ENCODE peak calls at places on chromosomes 6 and 20, in nine cellular contexts. O is IMR-90, Y is prostate gland, P is stomach, R is transverse colon, X is Peyer's patch, V is heart left ventricle, Z is body of pancreas, U is breast epithelium. M is an unnamed sample.

GRCh38 chr6:139164001-139164400 is 29.1 kb downstream of the HECA start:
- DNase-seq in R (no peak), V (no peak), U (no peak), X (no peak), P (no peak), Z (no peak), Y (no peak), O (no peak), M (no peak)

GRCh38 chr6:35016417-35017221 is 124.5 kb downstream of the TCP11 start:
- DNase-seq in X (no peak), R (no peak), P (peak; percentile 31), Y (no peak), U (no peak), V (peak; percentile 68), Z (peak; percentile 36), O (peak; percentile 88), M (peak; percentile 40)

GRCh38 chr6:170053966-170054661 is 236.8 kb downstream of the DLL1 start:
- DNase-seq in O (no peak), Z (no peak), P (no peak), Y (no peak), R (peak; percentile 4), V (peak; percentile 8), X (peak; percentile 25), U (no peak), M (no peak)

GRCh38 chr20:2150660-2151059 is 49.0 kb downstream of the STK35 start:
- DNase-seq in U (no peak), O (no peak), P (no peak), X (peak; percentile 22), Y (no peak), V (no peak), R (no peak), Z (no peak), M (no peak)

GRCh38 chr20:35619196-35620095 is 3.8 kb downstream of the SPAG4 start:
- DNase-seq in O (peak; percentile 78), P (peak; percentile 82), R (peak; percentile 86), X (peak; percentile 81), U (peak; percentile 64), Z (peak; percentile 86), V (peak; percentile 79), Y (peak; percentile 66), M (peak; percentile 82)

GRCh38 chr6:15313367-15313766 is 67.5 kb downstream of the JARID2 start:
- DNase-seq in U (no peak), P (no peak), Z (peak; percentile 55), V (peak; percentile 51), O (no peak), X (no peak), Y (peak; percentile 15), R (no peak), M (no peak)

GRCh38 chr6:41655706-41656668 is 17.7 kb downstream of the MDFI start:
- DNase-seq in Z (no peak), P (no peak), R (no peak), Y (no peak), O (peak; percentile 64), X (peak; percentile 32), V (no peak), U (no peak), M (no peak)

GRCh38 chr20:31665753-31666152 is 28.0 kb downstream of the COX4I2 start:
- DNase-seq in Y (no peak), R (no peak), Z (no peak), U (no peak), V (no peak), X (no peak), O (no peak), P (no peak), M (no peak)

GRCh38 chr6:167157867-167158266 is at the start of gene GPR31:
- DNase-seq in V (no peak), Y (no peak), P (no peak), R (no peak), X (no peak), O (no peak), Z (no peak), U (no peak), M (no peak)

GRCh38 chr6:167154291-167154690 is 3.5 kb downstream of the GPR31 start:
- DNase-seq in V (no peak), Z (no peak), P (no peak), U (no peak), O (no peak), R (no peak), Y (no peak), X (no peak), M (no peak)

GRCh38 chr6:167153523-167153959 is 4.2 kb downstream of the GPR31 start:
- DNase-seq in X (no peak), Z (peak; percentile 39), O (peak; percentile 5), U (no peak), Y (no peak), P (no peak), V (no peak), R (peak; percentile 27), M (no peak)

GRCh38 chr6:167154895-167155294 is 2.9 kb downstream of the GPR31 start:
- DNase-seq in V (no peak), O (no peak), R (no peak), U (no peak), Z (no peak), P (no peak), Y (no peak), X (no peak), M (no peak)

GRCh38 chr6:167157414-167157813 is 366 bp downstream of the GPR31 start:
- DNase-seq in O (no peak), V (no peak), X (no peak), R (no peak), U (no peak), Y (no peak), P (no peak), Z (no peak), M (no peak)
- H3K27ac ChIP-seq in O (no peak overlapping the region), V (no peak overlapping the region), X (no peak overlapping the region), R (no peak overlapping the region), U (no peak overlapping the region), Y (no peak overlapping the region), P (no peak overlapping the region), Z (no peak overlapping the region), M (no peak overlapping the region)

GRCh38 chr6:162074641-162075040 is 652.9 kb downstream of the PRKN start:
- DNase-seq in R (no peak), P (no peak), Y (no peak), Z (no peak), V (no peak), O (no peak), X (no peak), U (no peak), M (no peak)

GRCh38 chr6:162068340-162068739 is 659.2 kb downstream of the PRKN start:
- DNase-seq in U (no peak), P (no peak), Y (no peak), V (no peak), Z (no peak), O (no peak), R (no peak), X (no peak), M (no peak)

GRCh38 chr6:162069995-162070394 is 657.6 kb downstream of the PRKN start:
- DNase-seq in O (no peak), R (no peak), X (no peak), V (no peak), U (no peak), P (no peak), Y (no peak), Z (no peak), M (no peak)

GRCh38 chr6:162070639-162071038 is 656.9 kb downstream of the PRKN start:
- DNase-seq in Y (no peak), R (no peak), O (no peak), X (no peak), U (no peak), V (no peak), Z (no peak), P (no peak), M (no peak)
- TF ChIP-seq CTCF in Y (no peak), R (no peak), O (no peak), X (no peak), U (no peak), V (no peak), Z (no peak), P (no peak), M (no peak)

GRCh38 chr6:33078442-33078841 is 2.7 kb downstream of the HLA-DPB1 start:
- DNase-seq in X (no peak), R (no peak), V (no peak), Z (no peak), O (no peak), P (no peak), Y (no peak), U (no peak), M (no peak)

GRCh38 chr6:33081098-33081824 is 5.5 kb downstream of the HLA-DPB1 start:
- DNase-seq in U (no peak), O (no peak), X (no peak), P (no peak), Z (no peak), R (no peak), V (no peak), Y (no peak), M (no peak)

GRCh38 chr6:33079575-33079974 is 3.8 kb downstream of the HLA-DPB1 start:
- DNase-seq in Y (no peak), R (no peak), P (no peak), Z (no peak), O (no peak), U (no peak), V (no peak), X (no peak), M (no peak)

GRCh38 chr6:33078919-33079521 is 3.2 kb downstream of the HLA-DPB1 start:
- DNase-seq in U (no peak), R (no peak), P (no peak), O (no peak), V (no peak), Y (no peak), Z (no peak), X (no peak), M (no peak)

DNA sequence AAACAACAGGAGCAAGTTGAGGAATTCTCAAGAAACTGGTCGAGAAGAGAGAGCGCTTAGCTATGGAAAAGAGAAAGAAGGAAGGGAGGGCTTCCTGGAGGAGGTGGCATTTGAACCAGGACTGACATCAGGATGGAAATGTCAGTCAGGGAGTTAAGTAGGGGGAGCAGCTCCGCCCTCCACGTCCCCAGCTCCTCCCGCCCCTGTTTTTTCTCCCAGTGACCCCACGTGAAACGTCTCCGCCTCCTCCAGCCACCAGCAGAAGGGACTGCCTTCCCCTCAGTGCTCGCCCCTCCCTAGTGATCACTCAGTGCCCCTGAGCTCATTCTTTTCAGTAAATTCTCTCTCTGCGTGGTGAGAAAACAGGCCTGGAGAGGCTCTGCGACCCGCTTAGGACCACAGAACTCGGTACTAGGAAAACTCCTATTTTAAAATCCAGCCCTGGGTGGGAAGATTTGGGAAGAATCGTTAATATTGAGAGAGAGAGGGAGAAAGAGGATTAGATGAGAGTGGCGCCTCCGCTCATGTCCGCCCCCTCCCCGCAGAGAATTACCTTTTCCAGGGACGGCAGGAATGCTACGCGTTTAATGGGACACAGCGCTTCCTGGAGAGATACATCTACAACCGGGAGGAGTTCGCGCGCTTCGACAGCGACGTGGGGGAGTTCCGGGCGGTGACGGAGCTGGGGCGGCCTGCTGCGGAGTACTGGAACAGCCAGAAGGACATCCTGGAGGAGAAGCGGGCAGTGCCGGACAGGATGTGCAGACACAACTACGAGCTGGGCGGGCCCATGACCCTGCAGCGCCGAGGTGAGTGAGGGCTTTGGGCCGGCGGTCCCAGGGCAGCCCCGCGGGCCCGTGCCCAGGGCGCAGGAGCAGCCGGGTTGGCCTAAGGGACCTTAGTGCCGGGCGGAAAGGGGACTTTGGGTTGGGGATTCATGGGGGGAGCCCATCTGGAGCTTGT is 4.6 kb downstream of the HLA-DPB1 start:
- DNase-seq in O (peak; percentile 48), P (no peak), Z (peak; percentile 68), R (peak; percentile 55), X (no peak), U (peak; percentile 69), Y (peak; percentile 56), V (peak; percentile 82), M (peak; percentile 65)
- TF ChIP-seq POLR2A in O (no peak), P (no peak), Z (peak; percentile 59), R (peak; percentile 30), X (no peak), U (no peak), Y (peak; percentile 11), V (peak; percentile 39), M (no peak)

GRCh38 chr6:14077193-14077853 is 40.2 kb upstream of the CD83 start:
- DNase-seq in P (no peak), Z (no peak), O (no peak), R (no peak), X (no peak), Y (no peak), V (no peak), U (no peak), M (no peak)

GRCh38 chr6:14082771-14083170 is 34.8 kb upstream of the CD83 start:
- DNase-seq in O (no peak), R (no peak), P (no peak), Y (no peak), U (no peak), X (no peak), Z (no peak), V (no peak), M (no peak)

GRCh38 chr6:14082287-14082686 is 35.3 kb upstream of the CD83 start:
- DNase-seq in Z (no peak), X (no peak), U (no peak), Y (no peak), R (no peak), O (no peak), V (no peak), P (no peak), M (no peak)

GRCh38 chr6:14079433-14079832 is 38.1 kb upstream of the CD83 start:
- DNase-seq in Z (no peak), U (peak; percentile 23), P (no peak), R (no peak), Y (no peak), V (no peak), X (no peak), O (peak; percentile 53), M (no peak)

DNA sequence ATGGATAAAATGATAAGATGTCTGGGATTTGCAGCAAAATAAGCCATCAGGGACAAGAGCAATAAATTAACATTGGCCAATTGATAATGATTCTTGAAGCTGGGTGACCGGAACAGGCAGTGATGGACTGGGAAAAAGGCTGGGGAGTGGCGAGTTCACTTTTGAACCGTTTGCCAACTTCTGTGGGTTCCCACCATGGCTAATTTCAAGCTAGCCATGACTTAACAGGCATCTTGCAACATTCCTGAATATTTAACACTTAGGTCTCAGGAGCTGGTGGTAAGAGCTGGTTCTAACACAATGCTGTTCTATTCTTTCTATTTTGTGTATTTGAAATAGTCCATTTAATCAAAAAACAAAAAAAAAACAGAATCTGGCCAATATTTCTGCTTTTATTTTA is 37.6 kb upstream of the CD83 start:
- DNase-seq in P (no peak), R (no peak), V (no peak), X (no peak), Z (no peak), U (no peak), Y (no peak), O (no peak), M (no peak)
- H3K27ac ChIP-seq in P (no peak overlapping the region), R (no peak overlapping the region), V (no peak overlapping the region), X (no peak overlapping the region), Z (no peak overlapping the region), U (no peak overlapping the region), Y (no peak overlapping the region), O (no peak overlapping the region), M (no peak overlapping the region)

M was measured in ovary.